ENCODE peak calls at places on chromosomes 11 and 22, in nine cellular contexts. D, Q, E, O, S, K, F, T and C are unnamed samples.

GRCh38 chr11:2498750-2499149 is 53.9 kb downstream of the KCNQ1 start:
- DNase-seq in Q (no peak), K (no peak), T (no peak), F (no peak), D (peak; percentile 40), S (no peak), O (no peak), E (no peak), C (no peak)

GRCh38 chr22:21652010-21652546 is 10.0 kb downstream of the SDF2L1 start:
- DNase-seq in K (peak; percentile 79), F (peak; percentile 95), Q (peak; percentile 81), E (peak; percentile 93), S (peak; percentile 76), D (peak; percentile 93), O (peak; percentile 84), T (peak; percentile 85), C (peak; percentile 85)

GRCh38 chr11:120334894-120335462 is 1.2 kb upstream of the ARHGEF12 start:
- DNase-seq in O (peak; percentile 84), E (peak; percentile 34), S (peak; percentile 39), D (peak; percentile 57), Q (peak; percentile 88), F (peak; percentile 66), K (peak; percentile 93), T (peak; percentile 89), C (peak; percentile 37)

GRCh38 chr11:65417702-65418430 is 4.7 kb upstream of the NEAT1 start:
- DNase-seq in E (no peak), Q (peak; percentile 34), O (no peak), D (no peak), S (no peak), T (no peak), F (peak; percentile 57), K (peak; percentile 48), C (no peak)

GRCh38 chr11:10622108-10622507 is 53.6 kb upstream of the LYVE1 start:
- DNase-seq in T (no peak), O (no peak), K (no peak), S (no peak), D (no peak), F (no peak), E (no peak), Q (no peak), C (no peak)

GRCh38 chr11:44484211-44484610 is 81.3 kb upstream of the CD82 start:
- DNase-seq in Q (peak; percentile 7), T (no peak), S (no peak), O (no peak), F (no peak), E (no peak), D (no peak), K (peak; percentile 18), C (no peak)

GRCh38 chr22:30804626-30805025 is 110.0 kb downstream of the OSBP2 start:
- DNase-seq in D (no peak), S (no peak), F (no peak), E (no peak), T (no peak), K (no peak), O (no peak), Q (no peak), C (no peak)

GRCh38 chr11:61111786-61112517 is 9.7 kb downstream of the CD5 start:
- DNase-seq in D (no peak), S (no peak), O (no peak), E (no peak), F (no peak), T (no peak), K (no peak), Q (no peak), C (peak; percentile 68)

GRCh38 chr11:8801121-8801520 is 109.9 kb upstream of the AKIP1 start:
- DNase-seq in D (no peak), E (no peak), S (no peak), K (no peak), Q (no peak), T (no peak), F (no peak), O (no peak), C (no peak)

GRCh38 chr11:74085542-74085892 is 76.6 kb upstream of the UCP3 start:
- DNase-seq in K (no peak), S (no peak), Q (peak; percentile 74), T (no peak), D (no peak), E (no peak), O (no peak), F (no peak), C (no peak)

GRCh38 chr11:44617671-44618461 is 52.4 kb downstream of the CD82 start:
- DNase-seq in S (no peak), Q (no peak), T (no peak), F (no peak), D (peak; percentile 47), K (no peak), E (no peak), O (no peak), C (no peak)

GRCh38 chr22:40425082-40425481 is 54.7 kb downstream of the SGSM3 start:
- DNase-seq in S (no peak), K (no peak), E (no peak), D (no peak), F (no peak), O (no peak), Q (no peak), T (no peak), C (no peak)

GRCh38 chr11:2585566-2586090 is 114.2 kb downstream of the KCNQ1OT1 start:
- DNase-seq in F (peak; percentile 23), S (no peak), D (peak; percentile 44), O (no peak), E (no peak), K (no peak), T (no peak), Q (no peak), C (no peak)

GRCh38 chr11:2944953-2945756 is 15.9 kb upstream of the PHLDA2 start:
- DNase-seq in S (no peak), T (no peak), Q (peak; percentile 90), K (peak; percentile 86), O (no peak), F (no peak), D (peak; percentile 93), E (no peak), C (peak; percentile 56)

GRCh38 chr11:19953909-19954308 is 206.4 kb downstream of the DBX1 start:
- DNase-seq in D (no peak), K (peak; percentile 88), O (peak; percentile 22), Q (peak; percentile 88), T (peak; percentile 16), S (no peak), F (no peak), E (no peak), C (no peak)

GRCh38 chr11:101334581-101334980 is 205.0 kb upstream of the PGR start:
- DNase-seq in F (no peak), S (no peak), E (no peak), Q (no peak), T (no peak), D (no peak), K (no peak), O (peak; percentile 24), C (no peak)

GRCh38 chr22:45889539-45890350 is 87.2 kb downstream of the WNT7B start:
- DNase-seq in T (no peak), O (no peak), D (peak; percentile 82), S (no peak), K (no peak), Q (no peak), E (no peak), F (no peak), C (no peak)

GRCh38 chr11:70567680-70568503 is 169.6 kb downstream of the CTTN start:
- DNase-seq in O (no peak), K (peak; percentile 28), Q (no peak), E (no peak), F (no peak), S (no peak), D (no peak), T (no peak), C (no peak)